ENCODE peak calls at places on chromosomes 2 and 18, in six cellular contexts. One of them, this sample, is unnamed. For H3K9me3, the result is how much of the 10 kb centered on the place peaks cover.

GRCh38 chr2:145344076-145344724 is 824.3 kb upstream of the ZEB2 start:
- DNase-seq in Peyer's patch: no peak
- DNase-seq in pancreas: no peak
- DNase-seq in stomach: no peak
- DNase-seq in A549: no peak
- DNase-seq in neuronal stem cell: no peak
- DNase-seq in this sample: no peak

GRCh38 chr2:45300026-45300750 is 290.9 kb upstream of the SIX2 start:
- DNase-seq in Peyer's patch: peak
- DNase-seq in pancreas: no peak
- DNase-seq in stomach: peak
- DNase-seq in A549: no peak
- DNase-seq in neuronal stem cell: no peak
- DNase-seq in this sample: no peak

GRCh38 chr2:4324531-4324930 is 621.2 kb downstream of the DCDC2C start:
- DNase-seq in Peyer's patch: no peak
- DNase-seq in pancreas: no peak
- DNase-seq in stomach: no peak
- DNase-seq in A549: no peak
- DNase-seq in neuronal stem cell: no peak
- DNase-seq in this sample: no peak

GRCh38 chr18:22439447-22439846 is 21.7 kb upstream of the CTAGE1 start:
- DNase-seq in Peyer's patch: no peak
- DNase-seq in pancreas: no peak
- DNase-seq in stomach: no peak
- DNase-seq in A549: no peak
- DNase-seq in neuronal stem cell: no peak
- DNase-seq in this sample: no peak

GRCh38 chr2:39990335-39990734 is 211.3 kb upstream of the THUMPD2 start:
- DNase-seq in Peyer's patch: no peak
- DNase-seq in pancreas: no peak
- DNase-seq in stomach: no peak
- DNase-seq in A549: no peak
- DNase-seq in neuronal stem cell: no peak
- DNase-seq in this sample: no peak

GRCh38 chr2:861655-862355 is 88.8 kb upstream of the SNTG2 start:
- DNase-seq in Peyer's patch: no peak
- DNase-seq in pancreas: no peak
- DNase-seq in stomach: no peak
- DNase-seq in A549: no peak
- DNase-seq in neuronal stem cell: no peak
- DNase-seq in this sample: no peak

GRCh38 chr2:8524388-8524787 is 157.5 kb upstream of the ID2 start:
- DNase-seq in Peyer's patch: no peak
- DNase-seq in pancreas: no peak
- DNase-seq in stomach: no peak
- DNase-seq in A549: no peak
- DNase-seq in neuronal stem cell: no peak
- DNase-seq in this sample: no peak

GRCh38 chr2:44453289-44453688 is 91.5 kb downstream of the CAMKMT start:
- DNase-seq in Peyer's patch: no peak
- DNase-seq in pancreas: no peak
- DNase-seq in stomach: no peak
- DNase-seq in A549: no peak
- DNase-seq in neuronal stem cell: no peak
- DNase-seq in this sample: no peak

GRCh38 chr2:172821370-172822338 is 86.0 kb downstream of the RAPGEF4 start:
- DNase-seq in Peyer's patch: no peak
- DNase-seq in pancreas: no peak
- DNase-seq in stomach: no peak
- DNase-seq in A549: no peak
- DNase-seq in neuronal stem cell: no peak
- DNase-seq in this sample: no peak

GRCh38 chr2:169860149-169860548 is 32.9 kb downstream of the UBR3 start:
- DNase-seq in Peyer's patch: no peak
- DNase-seq in pancreas: no peak
- DNase-seq in stomach: no peak
- DNase-seq in A549: no peak
- DNase-seq in neuronal stem cell: no peak
- DNase-seq in this sample: no peak

GRCh38 chr2:239047420-239047819 is 199.5 kb downstream of the TWIST2 start:
- DNase-seq in Peyer's patch: peak
- DNase-seq in pancreas: no peak
- DNase-seq in stomach: no peak
- DNase-seq in A549: no peak
- DNase-seq in neuronal stem cell: no peak
- DNase-seq in this sample: no peak

GRCh38 chr2:102698369-102699111 is 63.3 kb upstream of the TMEM182 start:
- DNase-seq in Peyer's patch: peak
- DNase-seq in pancreas: no peak
- DNase-seq in stomach: peak
- DNase-seq in A549: no peak
- DNase-seq in neuronal stem cell: no peak
- DNase-seq in this sample: no peak

GRCh38 chr18:26477828-26478466 is 70.4 kb downstream of the KCTD1 start:
- DNase-seq in Peyer's patch: no peak
- DNase-seq in pancreas: no peak
- DNase-seq in stomach: no peak
- DNase-seq in A549: peak
- DNase-seq in neuronal stem cell: no peak
- DNase-seq in this sample: no peak

GRCh38 chr2:12797815-12798214 is 81.1 kb downstream of the TRIB2 start:
- DNase-seq in Peyer's patch: no peak
- DNase-seq in pancreas: no peak
- DNase-seq in stomach: no peak
- DNase-seq in A549: no peak
- DNase-seq in neuronal stem cell: no peak
- DNase-seq in this sample: no peak
- H3K27ac ChIP-seq in Peyer's patch: no peak
- H3K27ac ChIP-seq in pancreas: no peak
- H3K27ac ChIP-seq in stomach: no peak
- H3K27ac ChIP-seq in A549: no peak
- H3K27ac ChIP-seq in neuronal stem cell: no peak
- H3K27ac ChIP-seq in this sample: no peak

GRCh38 chr18:77651441-77651840 is 401.8 kb downstream of the GALR1 start:
- DNase-seq in Peyer's patch: no peak
- DNase-seq in pancreas: no peak
- DNase-seq in stomach: no peak
- DNase-seq in A549: no peak
- DNase-seq in neuronal stem cell: no peak
- DNase-seq in this sample: peak

GRCh38 chr18:77650799-77651385 is 401.2 kb downstream of the GALR1 start:
- DNase-seq in Peyer's patch: peak
- DNase-seq in pancreas: peak
- DNase-seq in stomach: peak
- DNase-seq in A549: peak
- DNase-seq in neuronal stem cell: peak
- DNase-seq in this sample: peak

GRCh38 chr18:77654302-77654701 is 404.7 kb downstream of the GALR1 start:
- DNase-seq in Peyer's patch: no peak
- DNase-seq in pancreas: no peak
- DNase-seq in stomach: no peak
- DNase-seq in A549: no peak
- DNase-seq in neuronal stem cell: no peak
- DNase-seq in this sample: no peak

GRCh38 chr18:77657651-77658308 is 408.1 kb downstream of the GALR1 start:
- DNase-seq in Peyer's patch: no peak
- DNase-seq in pancreas: no peak
- DNase-seq in stomach: no peak
- DNase-seq in A549: no peak
- DNase-seq in neuronal stem cell: no peak
- DNase-seq in this sample: no peak

DNA sequence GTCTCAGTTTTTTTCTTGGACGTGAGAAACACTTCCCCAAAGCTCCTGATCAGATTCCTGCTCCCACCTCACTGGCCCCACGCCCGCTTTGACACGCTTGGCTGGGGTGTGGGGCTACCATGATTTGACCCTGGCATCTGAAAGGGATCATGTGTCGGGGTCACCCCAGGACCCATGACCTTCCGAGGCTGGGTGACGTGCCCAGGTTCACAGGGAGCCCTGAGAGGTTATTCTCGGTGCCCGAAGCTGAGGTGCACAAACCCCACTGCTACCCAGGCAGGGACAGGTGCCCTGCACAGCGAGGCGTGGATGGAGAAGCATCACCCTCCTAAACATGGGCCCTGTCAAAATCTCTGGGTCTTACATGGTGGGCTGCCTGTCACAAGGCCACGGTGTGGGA is 404.1 kb downstream of the GALR1 start:
- DNase-seq in Peyer's patch: no peak
- DNase-seq in pancreas: no peak
- DNase-seq in stomach: no peak
- DNase-seq in A549: no peak
- DNase-seq in neuronal stem cell: no peak
- DNase-seq in this sample: no peak
- H3K9me3 ChIP-seq in Peyer's patch: under half
- H3K9me3 ChIP-seq in pancreas: under half
- H3K9me3 ChIP-seq in stomach: under half
- H3K9me3 ChIP-seq in A549: under half
- H3K9me3 ChIP-seq in neuronal stem cell: under half
- H3K9me3 ChIP-seq in this sample: under half

GRCh38 chr2:120932472-120932871 is 196.8 kb downstream of the GLI2 start:
- DNase-seq in Peyer's patch: no peak
- DNase-seq in pancreas: no peak
- DNase-seq in stomach: no peak
- DNase-seq in A549: no peak
- DNase-seq in neuronal stem cell: no peak
- DNase-seq in this sample: no peak

GRCh38 chr2:120934221-120934639 is 198.6 kb downstream of the GLI2 start:
- DNase-seq in Peyer's patch: no peak
- DNase-seq in pancreas: no peak
- DNase-seq in stomach: no peak
- DNase-seq in A549: peak
- DNase-seq in neuronal stem cell: no peak
- DNase-seq in this sample: no peak

GRCh38 chr2:120930861-120931260 is 195.2 kb downstream of the GLI2 start:
- DNase-seq in Peyer's patch: no peak
- DNase-seq in pancreas: no peak
- DNase-seq in stomach: no peak
- DNase-seq in A549: no peak
- DNase-seq in neuronal stem cell: no peak
- DNase-seq in this sample: no peak

GRCh38 chr2:120933693-120934092 is 198.0 kb downstream of the GLI2 start:
- DNase-seq in Peyer's patch: no peak
- DNase-seq in pancreas: no peak
- DNase-seq in stomach: no peak
- DNase-seq in A549: peak
- DNase-seq in neuronal stem cell: no peak
- DNase-seq in this sample: no peak

GRCh38 chr2:120932881-120933280 is 197.2 kb downstream of the GLI2 start:
- DNase-seq in Peyer's patch: no peak
- DNase-seq in pancreas: no peak
- DNase-seq in stomach: no peak
- DNase-seq in A549: no peak
- DNase-seq in neuronal stem cell: no peak
- DNase-seq in this sample: no peak
- H3K27ac ChIP-seq in Peyer's patch: no peak
- H3K27ac ChIP-seq in pancreas: no peak
- H3K27ac ChIP-seq in stomach: no peak
- H3K27ac ChIP-seq in A549: peak
- H3K27ac ChIP-seq in neuronal stem cell: no peak
- H3K27ac ChIP-seq in this sample: no peak

GRCh38 chr18:6750411-6750810 is 20.9 kb downstream of the ARHGAP28 start:
- DNase-seq in Peyer's patch: no peak
- DNase-seq in pancreas: no peak
- DNase-seq in stomach: no peak
- DNase-seq in A549: no peak
- DNase-seq in neuronal stem cell: no peak
- DNase-seq in this sample: no peak

GRCh38 chr18:6751207-6751606 is 21.7 kb downstream of the ARHGAP28 start:
- DNase-seq in Peyer's patch: no peak
- DNase-seq in pancreas: no peak
- DNase-seq in stomach: no peak
- DNase-seq in A549: no peak
- DNase-seq in neuronal stem cell: no peak
- DNase-seq in this sample: no peak

GRCh38 chr18:6748241-6748640 is 18.7 kb downstream of the ARHGAP28 start:
- DNase-seq in Peyer's patch: no peak
- DNase-seq in pancreas: no peak
- DNase-seq in stomach: no peak
- DNase-seq in A549: no peak
- DNase-seq in neuronal stem cell: no peak
- DNase-seq in this sample: no peak

GRCh38 chr18:6755107-6755506 is 25.6 kb downstream of the ARHGAP28 start:
- DNase-seq in Peyer's patch: no peak
- DNase-seq in pancreas: no peak
- DNase-seq in stomach: no peak
- DNase-seq in A549: no peak
- DNase-seq in neuronal stem cell: no peak
- DNase-seq in this sample: no peak

GRCh38 chr18:6752200-6752873 is 22.8 kb downstream of the ARHGAP28 start:
- DNase-seq in Peyer's patch: no peak
- DNase-seq in pancreas: no peak
- DNase-seq in stomach: no peak
- DNase-seq in A549: no peak
- DNase-seq in neuronal stem cell: peak
- DNase-seq in this sample: no peak
- H3K9me3 ChIP-seq in Peyer's patch: under half
- H3K9me3 ChIP-seq in pancreas: under half
- H3K9me3 ChIP-seq in stomach: under half
- H3K9me3 ChIP-seq in A549: under half
- H3K9me3 ChIP-seq in neuronal stem cell: under half
- H3K9me3 ChIP-seq in this sample: under half

DNA sequence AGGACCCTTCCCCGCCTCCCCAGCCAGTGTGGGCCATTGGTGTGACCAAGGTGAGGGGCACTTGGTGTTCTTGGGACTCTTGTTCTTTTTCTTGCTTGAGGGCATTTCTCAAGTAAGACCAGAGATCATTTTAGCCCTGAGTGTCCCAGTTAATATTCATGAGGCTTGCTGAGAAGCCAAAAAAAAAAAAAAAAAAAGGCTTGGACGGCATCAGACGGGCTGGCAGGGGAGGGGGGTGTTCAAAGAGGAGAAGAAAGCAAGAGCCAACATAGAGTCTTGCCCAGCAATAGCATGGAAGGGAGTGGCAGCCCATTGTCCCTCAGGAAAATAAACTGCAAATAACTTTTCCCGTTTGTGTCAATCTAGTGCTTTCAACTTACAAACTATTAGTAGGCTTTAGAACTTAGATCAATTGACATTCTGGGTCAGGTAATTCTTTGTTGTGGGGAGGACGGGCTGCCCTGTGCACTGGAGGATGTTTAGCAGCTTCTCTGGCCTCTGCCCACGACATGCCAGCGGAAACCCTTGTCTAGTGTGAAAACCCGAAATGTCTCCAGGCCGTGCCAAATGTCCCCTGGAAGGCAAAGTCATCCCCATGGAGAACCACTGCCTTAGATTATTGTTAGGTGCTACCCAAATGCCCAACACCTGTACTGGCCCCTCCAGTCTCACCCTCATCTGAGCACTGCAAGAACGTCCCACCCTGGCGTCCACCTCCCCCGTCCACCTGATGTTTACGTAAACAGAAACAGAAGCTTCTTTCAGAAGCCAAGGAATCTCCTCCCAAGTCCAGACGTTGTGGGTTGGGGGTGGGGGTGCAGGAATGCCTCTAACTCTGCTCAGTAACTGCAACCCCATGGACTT is 163.4 kb downstream of the BCL2 start:
- DNase-seq in Peyer's patch: no peak
- DNase-seq in pancreas: no peak
- DNase-seq in stomach: no peak
- DNase-seq in A549: no peak
- DNase-seq in neuronal stem cell: no peak
- DNase-seq in this sample: no peak
- H3K27ac ChIP-seq in Peyer's patch: peak
- H3K27ac ChIP-seq in pancreas: peak
- H3K27ac ChIP-seq in stomach: no peak
- H3K27ac ChIP-seq in A549: no peak
- H3K27ac ChIP-seq in neuronal stem cell: no peak
- H3K27ac ChIP-seq in this sample: no peak

GRCh38 chr18:74427442-74428112 is 29.5 kb downstream of the DIPK1C start:
- DNase-seq in Peyer's patch: no peak
- DNase-seq in pancreas: no peak
- DNase-seq in stomach: no peak
- DNase-seq in A549: no peak
- DNase-seq in neuronal stem cell: no peak
- DNase-seq in this sample: no peak
- H3K9me3 ChIP-seq in Peyer's patch: under half
- H3K9me3 ChIP-seq in pancreas: under half
- H3K9me3 ChIP-seq in stomach: under half
- H3K9me3 ChIP-seq in A549: under half
- H3K9me3 ChIP-seq in neuronal stem cell: under half
- H3K9me3 ChIP-seq in this sample: under half